ENCODE peak calls at places on chromosomes 1 and 21, in seven cellular contexts. One of them, this sample, is unnamed.

GRCh38 chr1:28050746-28051145 is 37.7 kb downstream of the EYA3 start:
- DNase-seq in Panc1: no peak
- DNase-seq in suprapubic skin: no peak
- DNase-seq in lower leg skin: no peak
- DNase-seq in PC-3: no peak
- DNase-seq in gastrocnemius medialis: no peak
- DNase-seq in GM23338: no peak
- DNase-seq in this sample: no peak

GRCh38 chr21:26776320-26777021 is 68.7 kb downstream of the ADAMTS1 start:
- DNase-seq in lower leg skin: no peak
- DNase-seq in PC-3: peak; percentile 31
- DNase-seq in Panc1: no peak
- DNase-seq in suprapubic skin: no peak
- DNase-seq in GM23338: no peak
- DNase-seq in gastrocnemius medialis: peak; percentile 29
- DNase-seq in this sample: peak; percentile 80

GRCh38 chr1:186043276-186043675 is 309.1 kb downstream of the HMCN1 start:
- DNase-seq in suprapubic skin: no peak
- DNase-seq in PC-3: no peak
- DNase-seq in gastrocnemius medialis: no peak
- DNase-seq in GM23338: no peak
- DNase-seq in lower leg skin: no peak
- DNase-seq in Panc1: no peak
- DNase-seq in this sample: no peak

GRCh38 chr1:28860332-28861073 is 48.5 kb downstream of the OPRD1 start:
- DNase-seq in gastrocnemius medialis: no peak
- DNase-seq in suprapubic skin: no peak
- DNase-seq in PC-3: peak; percentile 58
- DNase-seq in lower leg skin: no peak
- DNase-seq in GM23338: no peak
- DNase-seq in Panc1: no peak
- DNase-seq in this sample: peak; percentile 32

GRCh38 chr1:151846686-151847227 is 6.8 kb downstream of the THEM5 start:
- DNase-seq in gastrocnemius medialis: no peak
- DNase-seq in PC-3: no peak
- DNase-seq in lower leg skin: no peak
- DNase-seq in GM23338: no peak
- DNase-seq in Panc1: no peak
- DNase-seq in suprapubic skin: no peak
- DNase-seq in this sample: no peak

GRCh38 chr1:89880679-89881078 is 59.8 kb downstream of the LRRC8D start:
- DNase-seq in lower leg skin: no peak
- DNase-seq in gastrocnemius medialis: no peak
- DNase-seq in GM23338: no peak
- DNase-seq in suprapubic skin: no peak
- DNase-seq in Panc1: no peak
- DNase-seq in PC-3: no peak
- DNase-seq in this sample: no peak

GRCh38 chr1:21262282-21263051 is 27.8 kb downstream of the ECE1 start:
- DNase-seq in suprapubic skin: peak; percentile 88
- DNase-seq in GM23338: peak; percentile 59
- DNase-seq in lower leg skin: peak; percentile 58
- DNase-seq in PC-3: no peak
- DNase-seq in gastrocnemius medialis: peak; percentile 71
- DNase-seq in Panc1: no peak
- DNase-seq in this sample: peak; percentile 95

GRCh38 chr1:197073978-197074377 is 6.9 kb upstream of the F13B start:
- DNase-seq in Panc1: no peak
- DNase-seq in PC-3: no peak
- DNase-seq in lower leg skin: no peak
- DNase-seq in GM23338: no peak
- DNase-seq in gastrocnemius medialis: no peak
- DNase-seq in suprapubic skin: no peak
- DNase-seq in this sample: no peak

GRCh38 chr1:162074548-162074947 is 5.1 kb downstream of the NOS1AP start:
- DNase-seq in lower leg skin: no peak
- DNase-seq in PC-3: peak; percentile 35
- DNase-seq in suprapubic skin: no peak
- DNase-seq in GM23338: peak; percentile 33
- DNase-seq in Panc1: no peak
- DNase-seq in gastrocnemius medialis: no peak
- DNase-seq in this sample: no peak

GRCh38 chr1:91774520-91775203 is 111.3 kb downstream of the TGFBR3 start:
- DNase-seq in PC-3: no peak
- DNase-seq in Panc1: no peak
- DNase-seq in suprapubic skin: no peak
- DNase-seq in GM23338: no peak
- DNase-seq in gastrocnemius medialis: no peak
- DNase-seq in lower leg skin: no peak
- DNase-seq in this sample: peak; percentile 48

GRCh38 chr1:32606565-32606964 is 43.8 kb downstream of the ZBTB8OS start:
- DNase-seq in lower leg skin: no peak
- DNase-seq in Panc1: no peak
- DNase-seq in gastrocnemius medialis: no peak
- DNase-seq in suprapubic skin: no peak
- DNase-seq in GM23338: no peak
- DNase-seq in PC-3: no peak
- DNase-seq in this sample: no peak

GRCh38 chr1:228058172-228058980 is 24.1 kb upstream of the ARF1 start:
- DNase-seq in PC-3: no peak
- DNase-seq in GM23338: no peak
- DNase-seq in lower leg skin: no peak
- DNase-seq in suprapubic skin: peak; percentile 55
- DNase-seq in Panc1: no peak
- DNase-seq in gastrocnemius medialis: no peak
- DNase-seq in this sample: no peak

GRCh38 chr1:35559317-35559944 is 1.8 kb downstream of the NCDN start:
- DNase-seq in suprapubic skin: peak; percentile 67
- DNase-seq in lower leg skin: no peak
- DNase-seq in GM23338: no peak
- DNase-seq in gastrocnemius medialis: no peak
- DNase-seq in PC-3: no peak
- DNase-seq in Panc1: no peak
- DNase-seq in this sample: no peak

GRCh38 chr1:169696273-169697100 is 14.9 kb downstream of the SELL start:
- DNase-seq in PC-3: peak; percentile 43
- DNase-seq in Panc1: no peak
- DNase-seq in GM23338: no peak
- DNase-seq in gastrocnemius medialis: no peak
- DNase-seq in lower leg skin: no peak
- DNase-seq in suprapubic skin: no peak
- DNase-seq in this sample: no peak

GRCh38 chr1:8866792-8867415 is 11.6 kb downstream of the ENO1 start:
- DNase-seq in PC-3: no peak
- DNase-seq in suprapubic skin: no peak
- DNase-seq in lower leg skin: no peak
- DNase-seq in GM23338: no peak
- DNase-seq in Panc1: no peak
- DNase-seq in gastrocnemius medialis: no peak
- DNase-seq in this sample: peak; percentile 65

GRCh38 chr1:119790481-119791198 is 20.6 kb downstream of the REG4 start:
- DNase-seq in Panc1: no peak
- DNase-seq in GM23338: no peak
- DNase-seq in suprapubic skin: no peak
- DNase-seq in lower leg skin: no peak
- DNase-seq in PC-3: peak; percentile 16
- DNase-seq in gastrocnemius medialis: no peak
- DNase-seq in this sample: no peak

GRCh38 chr1:27428316-27429028 is 36.0 kb downstream of the GPR3 start:
- DNase-seq in PC-3: no peak
- DNase-seq in Panc1: no peak
- DNase-seq in lower leg skin: no peak
- DNase-seq in suprapubic skin: no peak
- DNase-seq in GM23338: peak; percentile 51
- DNase-seq in gastrocnemius medialis: peak; percentile 63
- DNase-seq in this sample: no peak

GRCh38 chr1:229092377-229093257 is 178.3 kb upstream of the RAB4A start:
- DNase-seq in suprapubic skin: no peak
- DNase-seq in GM23338: peak; percentile 45
- DNase-seq in gastrocnemius medialis: no peak
- DNase-seq in lower leg skin: no peak
- DNase-seq in PC-3: no peak
- DNase-seq in Panc1: no peak
- DNase-seq in this sample: no peak

GRCh38 chr1:233244183-233244582 is 51.3 kb downstream of the PCNX2 start:
- DNase-seq in suprapubic skin: no peak
- DNase-seq in gastrocnemius medialis: no peak
- DNase-seq in GM23338: no peak
- DNase-seq in lower leg skin: no peak
- DNase-seq in Panc1: no peak
- DNase-seq in PC-3: peak; percentile 41
- DNase-seq in this sample: peak; percentile 6

GRCh38 chr1:66446261-66447001 is 87.5 kb upstream of the SGIP1 start:
- DNase-seq in gastrocnemius medialis: no peak
- DNase-seq in suprapubic skin: no peak
- DNase-seq in GM23338: peak; percentile 80
- DNase-seq in PC-3: peak; percentile 86
- DNase-seq in Panc1: peak; percentile 76
- DNase-seq in lower leg skin: peak; percentile 26
- DNase-seq in this sample: peak; percentile 71

GRCh38 chr1:219422811-219423598 is 189.9 kb downstream of the ZC3H11B start:
- DNase-seq in lower leg skin: no peak
- DNase-seq in suprapubic skin: no peak
- DNase-seq in gastrocnemius medialis: no peak
- DNase-seq in PC-3: peak; percentile 97
- DNase-seq in GM23338: no peak
- DNase-seq in Panc1: no peak
- DNase-seq in this sample: no peak

GRCh38 chr21:35239811-35240219 is 190.7 kb upstream of the RUNX1 start:
- DNase-seq in gastrocnemius medialis: no peak
- DNase-seq in lower leg skin: no peak
- DNase-seq in PC-3: no peak
- DNase-seq in suprapubic skin: no peak
- DNase-seq in Panc1: no peak
- DNase-seq in GM23338: no peak
- DNase-seq in this sample: no peak

GRCh38 chr1:112707217-112708001 is 482 bp upstream of the RHOC start:
- DNase-seq in PC-3: peak; percentile 89
- DNase-seq in lower leg skin: peak; percentile 83
- DNase-seq in GM23338: peak; percentile 96
- DNase-seq in gastrocnemius medialis: peak; percentile 86
- DNase-seq in suprapubic skin: peak; percentile 91
- DNase-seq in Panc1: no peak
- DNase-seq in this sample: peak; percentile 77

GRCh38 chr1:109667452-109668122 is at the start of gene GSTM2:
- DNase-seq in suprapubic skin: peak; percentile 98
- DNase-seq in Panc1: no peak
- DNase-seq in lower leg skin: peak; percentile 93
- DNase-seq in PC-3: peak; percentile 86
- DNase-seq in GM23338: peak; percentile 96
- DNase-seq in gastrocnemius medialis: peak; percentile 90
- DNase-seq in this sample: peak; percentile 72

GRCh38 chr1:232414100-232414499 is 215.8 kb downstream of the SIPA1L2 start:
- DNase-seq in suprapubic skin: no peak
- DNase-seq in GM23338: no peak
- DNase-seq in Panc1: no peak
- DNase-seq in gastrocnemius medialis: no peak
- DNase-seq in lower leg skin: no peak
- DNase-seq in PC-3: no peak
- DNase-seq in this sample: no peak

GRCh38 chr1:168636200-168636599 is 59.8 kb downstream of the XCL1 start:
- DNase-seq in Panc1: no peak
- DNase-seq in GM23338: no peak
- DNase-seq in lower leg skin: no peak
- DNase-seq in suprapubic skin: no peak
- DNase-seq in PC-3: peak; percentile 43
- DNase-seq in gastrocnemius medialis: peak; percentile 29
- DNase-seq in this sample: no peak
- TF ChIP-seq CTCF in Panc1: peak; percentile 16
- TF ChIP-seq CTCF in GM23338: no peak
- TF ChIP-seq CTCF in lower leg skin: no peak
- TF ChIP-seq CTCF in suprapubic skin: no peak
- TF ChIP-seq CTCF in PC-3: peak; percentile 63
- TF ChIP-seq CTCF in gastrocnemius medialis: no peak
- TF ChIP-seq CTCF in this sample: peak; percentile 17

DNA sequence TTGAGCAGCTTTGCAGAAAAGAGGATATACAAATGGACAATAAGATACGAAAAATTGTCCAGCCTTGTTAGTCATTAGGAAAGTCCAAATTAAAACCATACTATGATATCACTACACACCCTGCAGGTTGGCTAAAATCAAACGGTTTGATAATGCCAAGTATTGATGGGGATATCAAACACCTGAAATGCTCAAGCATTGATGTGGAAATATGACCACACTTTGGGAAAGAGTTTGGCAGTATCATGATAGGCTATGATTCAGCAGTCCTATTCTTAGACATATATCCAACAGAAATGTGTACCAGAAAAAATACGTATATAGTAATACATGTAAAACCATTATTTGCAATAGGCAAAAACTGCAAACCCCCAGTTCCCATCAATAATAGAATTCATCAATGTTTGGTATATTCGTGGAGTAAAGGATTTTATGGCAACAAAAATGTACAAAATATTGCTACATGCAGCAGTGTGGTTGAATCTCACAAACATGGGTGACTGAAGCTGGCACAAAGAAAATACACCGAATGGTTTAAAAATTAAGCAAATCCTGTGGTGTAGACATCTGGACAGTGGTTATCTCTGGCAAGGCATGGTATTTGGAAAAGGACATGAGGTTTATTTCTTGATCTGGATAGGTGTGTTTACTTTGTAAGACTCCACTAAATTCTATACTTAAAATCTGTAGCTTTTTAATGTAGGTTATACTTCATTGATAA is 243.2 kb downstream of the FGGY start:
- DNase-seq in gastrocnemius medialis: no peak
- DNase-seq in suprapubic skin: no peak
- DNase-seq in lower leg skin: no peak
- DNase-seq in GM23338: no peak
- DNase-seq in Panc1: no peak
- DNase-seq in PC-3: no peak
- DNase-seq in this sample: no peak
- TF ChIP-seq CTCF in gastrocnemius medialis: no peak
- TF ChIP-seq CTCF in suprapubic skin: no peak
- TF ChIP-seq CTCF in lower leg skin: no peak
- TF ChIP-seq CTCF in GM23338: no peak
- TF ChIP-seq CTCF in Panc1: no peak
- TF ChIP-seq CTCF in PC-3: no peak
- TF ChIP-seq CTCF in this sample: no peak

GRCh38 chr1:204826970-204827369 is 43.7 kb upstream of the NFASC start:
- DNase-seq in PC-3: peak; percentile 48
- DNase-seq in lower leg skin: no peak
- DNase-seq in Panc1: no peak
- DNase-seq in gastrocnemius medialis: no peak
- DNase-seq in GM23338: peak; percentile 91
- DNase-seq in suprapubic skin: no peak
- DNase-seq in this sample: no peak
- TF ChIP-seq CTCF in PC-3: peak; percentile 68
- TF ChIP-seq CTCF in lower leg skin: no peak
- TF ChIP-seq CTCF in Panc1: peak; percentile 65
- TF ChIP-seq CTCF in gastrocnemius medialis: no peak
- TF ChIP-seq CTCF in GM23338: peak; percentile 70
- TF ChIP-seq CTCF in suprapubic skin: no peak
- TF ChIP-seq CTCF in this sample: peak; percentile 48

DNA sequence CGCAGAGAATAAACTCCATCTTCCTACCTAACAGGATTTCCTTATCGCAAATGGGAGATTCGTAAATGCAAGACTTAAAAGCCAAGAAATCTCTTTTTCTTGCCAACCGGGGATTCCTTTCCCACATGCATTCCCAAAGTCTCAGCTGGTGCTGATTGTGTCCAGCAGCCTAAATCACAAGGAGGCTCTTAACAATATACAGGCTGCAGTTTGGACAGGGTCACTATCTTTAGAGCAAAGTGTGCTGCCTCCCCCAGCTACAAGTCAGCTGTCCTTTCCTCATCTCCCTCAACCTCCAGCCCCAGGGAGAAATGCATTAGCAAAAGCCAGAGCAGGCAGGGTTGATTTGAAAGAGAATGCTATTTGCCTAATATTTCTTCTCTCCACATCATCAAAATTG is 189.8 kb upstream of the PLXNA2 start:
- DNase-seq in gastrocnemius medialis: no peak
- DNase-seq in GM23338: no peak
- DNase-seq in suprapubic skin: no peak
- DNase-seq in PC-3: no peak
- DNase-seq in lower leg skin: no peak
- DNase-seq in Panc1: no peak
- DNase-seq in this sample: no peak
- TF ChIP-seq CTCF in gastrocnemius medialis: no peak
- TF ChIP-seq CTCF in GM23338: no peak
- TF ChIP-seq CTCF in suprapubic skin: no peak
- TF ChIP-seq CTCF in PC-3: no peak
- TF ChIP-seq CTCF in lower leg skin: no peak
- TF ChIP-seq CTCF in Panc1: no peak
- TF ChIP-seq CTCF in this sample: no peak